ENCODE peak calls at places on chromosomes 6 and 20, in seven cellular contexts. One of them, this sample, is unnamed.

GRCh38 chr20:49561256-49561655 is 6.7 kb downstream of the PTGIS start:
- DNase-seq in K562: no peak
- DNase-seq in SK-N-SH: no peak
- DNase-seq in HepG2: no peak
- DNase-seq in HCT116: no peak
- DNase-seq in GM12878: no peak
- DNase-seq in H1: no peak
- DNase-seq in this sample: no peak

GRCh38 chr6:118710616-118711015 is 59.2 kb upstream of the CEP85L start:
- DNase-seq in K562: no peak
- DNase-seq in SK-N-SH: no peak
- DNase-seq in HepG2: no peak
- DNase-seq in HCT116: no peak
- DNase-seq in GM12878: no peak
- DNase-seq in H1: no peak
- DNase-seq in this sample: no peak

GRCh38 chr6:52590634-52590985 is 13.8 kb upstream of the TRAM2 start:
- DNase-seq in K562: no peak
- DNase-seq in SK-N-SH: no peak
- DNase-seq in HepG2: peak
- DNase-seq in HCT116: no peak
- DNase-seq in GM12878: no peak
- DNase-seq in H1: no peak
- DNase-seq in this sample: no peak

GRCh38 chr6:71403422-71404134 is 115.0 kb downstream of the OGFRL1 start:
- DNase-seq in K562: no peak
- DNase-seq in SK-N-SH: no peak
- DNase-seq in HepG2: no peak
- DNase-seq in HCT116: no peak
- DNase-seq in GM12878: no peak
- DNase-seq in H1: no peak
- DNase-seq in this sample: no peak

GRCh38 chr20:58251979-58252591 is 23.6 kb upstream of the ANKRD60 start:
- DNase-seq in K562: peak
- DNase-seq in SK-N-SH: no peak
- DNase-seq in HepG2: peak
- DNase-seq in HCT116: peak
- DNase-seq in GM12878: no peak
- DNase-seq in H1: no peak
- DNase-seq in this sample: peak

GRCh38 chr6:52389626-52390360 is 27.8 kb downstream of the PAQR8 start:
- DNase-seq in K562: peak
- DNase-seq in SK-N-SH: peak
- DNase-seq in HepG2: peak
- DNase-seq in HCT116: peak
- DNase-seq in GM12878: peak
- DNase-seq in H1: no peak
- DNase-seq in this sample: no peak

GRCh38 chr6:102994866-102995265 is 1601.4 kb downstream of the GRIK2 start:
- DNase-seq in K562: no peak
- DNase-seq in SK-N-SH: no peak
- DNase-seq in HepG2: no peak
- DNase-seq in HCT116: no peak
- DNase-seq in GM12878: no peak
- DNase-seq in H1: no peak
- DNase-seq in this sample: no peak

GRCh38 chr6:148999921-149000589 is 253.2 kb downstream of the UST start:
- DNase-seq in K562: no peak
- DNase-seq in SK-N-SH: no peak
- DNase-seq in HepG2: no peak
- DNase-seq in HCT116: no peak
- DNase-seq in GM12878: no peak
- DNase-seq in H1: peak
- DNase-seq in this sample: no peak

GRCh38 chr6:136150961-136151360 is 99.2 kb downstream of the MTFR2 start:
- DNase-seq in K562: no peak
- DNase-seq in SK-N-SH: no peak
- DNase-seq in HepG2: no peak
- DNase-seq in HCT116: no peak
- DNase-seq in GM12878: no peak
- DNase-seq in H1: no peak
- DNase-seq in this sample: no peak

GRCh38 chr6:74103417-74103816 is 407.4 kb downstream of the CD109 start:
- DNase-seq in K562: no peak
- DNase-seq in SK-N-SH: no peak
- DNase-seq in HepG2: no peak
- DNase-seq in HCT116: no peak
- DNase-seq in GM12878: no peak
- DNase-seq in H1: no peak
- DNase-seq in this sample: no peak

GRCh38 chr6:74096329-74096728 is 400.3 kb downstream of the CD109 start:
- DNase-seq in K562: no peak
- DNase-seq in SK-N-SH: no peak
- DNase-seq in HepG2: no peak
- DNase-seq in HCT116: no peak
- DNase-seq in GM12878: no peak
- DNase-seq in H1: no peak
- DNase-seq in this sample: no peak

GRCh38 chr6:74100719-74101287 is 404.8 kb downstream of the CD109 start:
- DNase-seq in K562: no peak
- DNase-seq in SK-N-SH: no peak
- DNase-seq in HepG2: no peak
- DNase-seq in HCT116: no peak
- DNase-seq in GM12878: no peak
- DNase-seq in H1: no peak
- DNase-seq in this sample: no peak
- TF ChIP-seq JUND in K562: no peak
- TF ChIP-seq JUND in SK-N-SH: no peak
- TF ChIP-seq JUND in HepG2: no peak
- TF ChIP-seq JUND in HCT116: no peak
- TF ChIP-seq JUND in GM12878: no peak
- TF ChIP-seq JUND in H1: no peak
- TF ChIP-seq JUND in this sample: no peak

GRCh38 chr6:30840922-30841643 is 43.2 kb upstream of the DDR1 start:
- DNase-seq in K562: no peak
- DNase-seq in SK-N-SH: no peak
- DNase-seq in HepG2: no peak
- DNase-seq in HCT116: no peak
- DNase-seq in GM12878: no peak
- DNase-seq in H1: no peak
- DNase-seq in this sample: no peak

GRCh38 chr6:30841644-30842504 is 42.4 kb upstream of the DDR1 start:
- DNase-seq in K562: peak
- DNase-seq in SK-N-SH: no peak
- DNase-seq in HepG2: no peak
- DNase-seq in HCT116: no peak
- DNase-seq in GM12878: no peak
- DNase-seq in H1: no peak
- DNase-seq in this sample: no peak

GRCh38 chr6:30844118-30844535 is 40.2 kb upstream of the DDR1 start:
- DNase-seq in K562: no peak
- DNase-seq in SK-N-SH: no peak
- DNase-seq in HepG2: peak
- DNase-seq in HCT116: no peak
- DNase-seq in GM12878: no peak
- DNase-seq in H1: no peak
- DNase-seq in this sample: peak

GRCh38 chr6:30843611-30843998 is 40.7 kb upstream of the DDR1 start:
- DNase-seq in K562: no peak
- DNase-seq in SK-N-SH: no peak
- DNase-seq in HepG2: no peak
- DNase-seq in HCT116: no peak
- DNase-seq in GM12878: no peak
- DNase-seq in H1: no peak
- DNase-seq in this sample: no peak

DNA sequence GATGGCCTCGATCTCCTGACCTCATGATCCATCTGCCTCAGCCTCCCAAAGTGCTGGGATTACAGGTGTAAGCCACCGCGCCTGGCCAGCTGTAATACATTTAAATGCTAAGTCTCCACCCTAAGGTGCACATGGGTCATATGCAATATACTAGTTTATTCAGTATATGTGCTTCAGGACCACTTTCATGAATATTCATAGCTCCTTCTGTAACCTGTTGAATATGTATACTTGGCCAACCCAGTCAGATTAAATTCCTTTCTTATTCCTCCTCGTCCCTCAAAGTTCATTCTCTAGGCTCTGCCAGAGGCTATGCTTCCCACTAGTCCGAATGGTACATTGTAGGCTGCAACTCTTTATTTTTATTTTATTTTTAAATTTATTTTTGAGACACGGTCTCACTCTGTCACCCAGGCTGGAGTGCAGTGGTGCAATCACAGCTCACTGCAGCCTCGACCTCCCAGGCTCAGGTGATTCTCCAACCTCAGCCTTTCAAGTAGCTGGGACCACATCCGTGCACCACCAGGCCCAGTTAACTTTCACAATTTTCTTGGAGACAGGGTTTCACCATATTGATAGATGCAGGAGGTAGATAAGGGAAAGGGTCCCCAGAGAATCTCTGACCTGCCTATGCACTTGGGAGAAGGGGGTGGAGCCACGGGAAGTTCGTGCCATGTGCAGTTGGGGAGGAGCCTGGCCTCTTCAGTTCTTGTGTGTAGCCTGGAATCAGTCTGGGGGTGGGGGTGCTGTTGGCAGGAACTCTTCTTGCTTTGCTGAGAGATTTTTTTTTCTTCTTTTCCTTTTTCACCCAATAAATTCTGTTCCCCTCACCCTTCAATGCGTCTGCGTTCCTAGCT is 41.3 kb upstream of the DDR1 start:
- DNase-seq in K562: peak
- DNase-seq in SK-N-SH: no peak
- DNase-seq in HepG2: no peak
- DNase-seq in HCT116: no peak
- DNase-seq in GM12878: no peak
- DNase-seq in H1: no peak
- DNase-seq in this sample: no peak
- TF ChIP-seq JUND in K562: no peak
- TF ChIP-seq JUND in SK-N-SH: no peak
- TF ChIP-seq JUND in HepG2: no peak
- TF ChIP-seq JUND in HCT116: no peak
- TF ChIP-seq JUND in GM12878: no peak
- TF ChIP-seq JUND in H1: no peak
- TF ChIP-seq JUND in this sample: no peak

GRCh38 chr20:19757973-19758887 is at the start of gene RIN2:
- DNase-seq in K562: no peak
- DNase-seq in SK-N-SH: peak
- DNase-seq in HepG2: peak
- DNase-seq in HCT116: peak
- DNase-seq in GM12878: no peak
- DNase-seq in H1: peak
- DNase-seq in this sample: peak

GRCh38 chr20:19757487-19757972 is 528 bp upstream of the RIN2 start:
- DNase-seq in K562: no peak
- DNase-seq in SK-N-SH: peak
- DNase-seq in HepG2: peak
- DNase-seq in HCT116: no peak
- DNase-seq in GM12878: no peak
- DNase-seq in H1: peak
- DNase-seq in this sample: peak

GRCh38 chr20:19758888-19759331 is 852 bp downstream of the RIN2 start:
- DNase-seq in K562: no peak
- DNase-seq in SK-N-SH: peak
- DNase-seq in HepG2: peak
- DNase-seq in HCT116: no peak
- DNase-seq in GM12878: no peak
- DNase-seq in H1: peak
- DNase-seq in this sample: peak

GRCh38 chr20:19760371-19760721 is 2.3 kb downstream of the RIN2 start:
- DNase-seq in K562: no peak
- DNase-seq in SK-N-SH: no peak
- DNase-seq in HepG2: no peak
- DNase-seq in HCT116: no peak
- DNase-seq in GM12878: no peak
- DNase-seq in H1: peak
- DNase-seq in this sample: no peak

GRCh38 chr20:19756756-19757486 is 1.1 kb upstream of the RIN2 start:
- DNase-seq in K562: no peak
- DNase-seq in SK-N-SH: no peak
- DNase-seq in HepG2: no peak
- DNase-seq in HCT116: no peak
- DNase-seq in GM12878: no peak
- DNase-seq in H1: no peak
- DNase-seq in this sample: peak
- TF ChIP-seq JUND in K562: no peak
- TF ChIP-seq JUND in SK-N-SH: no peak
- TF ChIP-seq JUND in HepG2: no peak
- TF ChIP-seq JUND in HCT116: no peak
- TF ChIP-seq JUND in GM12878: no peak
- TF ChIP-seq JUND in H1: no peak
- TF ChIP-seq JUND in this sample: no peak

DNA sequence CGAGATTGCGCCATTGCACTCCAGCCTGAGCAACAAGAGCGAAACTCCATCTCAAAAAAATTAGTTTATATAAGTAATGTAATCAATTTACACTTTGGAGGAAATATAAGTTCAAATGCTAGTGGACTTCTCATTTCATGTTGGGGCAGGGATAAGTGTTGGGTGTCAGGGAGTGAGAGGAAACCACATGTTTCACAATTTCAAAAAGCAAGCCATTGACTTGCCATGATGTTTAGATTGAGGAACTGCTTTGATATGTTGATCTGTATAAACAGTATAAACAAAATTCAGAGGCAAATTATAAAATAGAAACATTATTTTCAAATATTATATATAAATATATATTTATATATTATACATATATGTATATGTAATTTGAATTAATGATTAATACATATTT is 42.7 kb downstream of the FILIP1 start:
- DNase-seq in K562: no peak
- DNase-seq in SK-N-SH: no peak
- DNase-seq in HepG2: no peak
- DNase-seq in HCT116: no peak
- DNase-seq in GM12878: no peak
- DNase-seq in H1: no peak
- DNase-seq in this sample: no peak
- TF ChIP-seq JUND in K562: no peak
- TF ChIP-seq JUND in SK-N-SH: no peak
- TF ChIP-seq JUND in HepG2: no peak
- TF ChIP-seq JUND in HCT116: no peak
- TF ChIP-seq JUND in GM12878: no peak
- TF ChIP-seq JUND in H1: no peak
- TF ChIP-seq JUND in this sample: no peak

DNA sequence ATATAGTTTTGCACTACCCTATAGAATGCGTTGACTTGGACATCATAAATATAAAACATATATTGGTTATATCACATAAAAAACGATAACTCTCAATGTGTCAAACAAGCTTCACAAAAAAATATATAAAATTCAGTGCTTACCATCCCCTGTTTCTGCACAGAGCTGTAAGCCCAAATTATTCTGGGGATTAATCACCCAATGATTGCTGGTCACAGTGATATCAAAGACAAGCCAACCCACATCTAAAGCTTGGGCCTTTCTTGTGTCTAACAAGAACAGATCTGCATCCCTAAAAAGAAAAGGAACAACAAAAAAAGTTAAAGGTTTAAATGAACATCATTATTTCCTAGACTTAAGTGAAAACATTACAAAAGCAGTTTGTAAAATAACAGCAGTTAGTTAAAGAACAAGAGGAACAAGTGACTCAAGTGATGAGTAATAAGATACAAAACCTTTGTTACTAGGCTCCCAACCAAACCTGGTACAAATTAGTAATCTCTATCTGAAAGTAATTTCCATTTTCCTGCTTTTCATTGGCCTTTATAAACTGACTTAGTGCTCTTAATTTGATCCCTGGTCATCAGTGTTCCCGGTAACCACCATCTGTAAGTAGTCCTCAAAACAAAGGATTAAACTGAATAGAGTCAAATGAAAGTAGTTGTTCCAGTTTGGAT is 81.1 kb downstream of the BMP5 start:
- DNase-seq in K562: no peak
- DNase-seq in SK-N-SH: no peak
- DNase-seq in HepG2: no peak
- DNase-seq in HCT116: no peak
- DNase-seq in GM12878: no peak
- DNase-seq in H1: no peak
- DNase-seq in this sample: no peak
- TF ChIP-seq JUND in K562: no peak
- TF ChIP-seq JUND in SK-N-SH: peak
- TF ChIP-seq JUND in HepG2: no peak
- TF ChIP-seq JUND in HCT116: no peak
- TF ChIP-seq JUND in GM12878: no peak
- TF ChIP-seq JUND in H1: no peak
- TF ChIP-seq JUND in this sample: no peak